ENCODE peak calls at places on chromosomes 1 and 21, in four cellular contexts. One of them, this sample, is unnamed.

GRCh38 chr1:113732802-113733201 is 26.5 kb downstream of the PHTF1 start:
- ATAC-seq in HepG2: no peak
- ATAC-seq in upper lobe of left lung: no peak
- ATAC-seq in K562: peak; percentile 49
- ATAC-seq in this sample: no peak

GRCh38 chr1:65395887-65396612 is 24.4 kb upstream of the LEPR start:
- ATAC-seq in HepG2: no peak
- ATAC-seq in upper lobe of left lung: peak; percentile 75
- ATAC-seq in K562: no peak
- ATAC-seq in this sample: no peak

GRCh38 chr1:112231331-112231730 is 164.7 kb upstream of the CTTNBP2NL start:
- ATAC-seq in K562: no peak
- ATAC-seq in HepG2: no peak
- ATAC-seq in upper lobe of left lung: peak; percentile 19
- ATAC-seq in this sample: no peak

GRCh38 chr1:151820940-151821339 is 10.7 kb downstream of the RORC start:
- ATAC-seq in K562: no peak
- ATAC-seq in upper lobe of left lung: no peak
- ATAC-seq in HepG2: no peak
- ATAC-seq in this sample: no peak

GRCh38 chr21:38797470-38797869 is 8.3 kb upstream of the ETS2 start:
- ATAC-seq in upper lobe of left lung: peak; percentile 29
- ATAC-seq in K562: peak; percentile 82
- ATAC-seq in HepG2: peak; percentile 92
- ATAC-seq in this sample: no peak

GRCh38 chr1:63012339-63012738 is 228.4 kb downstream of the ATG4C start:
- ATAC-seq in HepG2: no peak
- ATAC-seq in upper lobe of left lung: no peak
- ATAC-seq in K562: no peak
- ATAC-seq in this sample: peak; percentile 84

GRCh38 chr1:75795703-75796193 is 934 bp upstream of the MSH4 start:
- ATAC-seq in upper lobe of left lung: no peak
- ATAC-seq in K562: peak; percentile 13
- ATAC-seq in HepG2: no peak
- ATAC-seq in this sample: no peak

GRCh38 chr1:163170975-163171676 is 31.6 kb downstream of the RGS5 start:
- ATAC-seq in K562: peak; percentile 63
- ATAC-seq in HepG2: peak; percentile 82
- ATAC-seq in upper lobe of left lung: no peak
- ATAC-seq in this sample: peak; percentile 27

GRCh38 chr1:27388337-27389005 is 4.0 kb upstream of the GPR3 start:
- ATAC-seq in K562: peak; percentile 36
- ATAC-seq in HepG2: peak; percentile 10
- ATAC-seq in upper lobe of left lung: peak; percentile 41
- ATAC-seq in this sample: no peak

GRCh38 chr1:12081648-12082396 is 18.7 kb downstream of the TNFRSF8 start:
- ATAC-seq in K562: peak; percentile 81
- ATAC-seq in HepG2: no peak
- ATAC-seq in upper lobe of left lung: no peak
- ATAC-seq in this sample: no peak

GRCh38 chr1:116182019-116182714 is 71.0 kb downstream of the MAB21L3 start:
- ATAC-seq in upper lobe of left lung: no peak
- ATAC-seq in K562: no peak
- ATAC-seq in HepG2: no peak
- ATAC-seq in this sample: no peak

GRCh38 chr21:16517380-16517779 is 787.6 kb downstream of the USP25 start:
- ATAC-seq in HepG2: no peak
- ATAC-seq in K562: no peak
- ATAC-seq in upper lobe of left lung: no peak
- ATAC-seq in this sample: peak; percentile 84

GRCh38 chr21:26457817-26458216 is 115.3 kb downstream of the CYYR1 start:
- ATAC-seq in HepG2: no peak
- ATAC-seq in upper lobe of left lung: no peak
- ATAC-seq in K562: no peak
- ATAC-seq in this sample: peak; percentile 69

GRCh38 chr1:150931773-150932172 is 5.6 kb downstream of the SETDB1 start:
- ATAC-seq in K562: no peak
- ATAC-seq in upper lobe of left lung: no peak
- ATAC-seq in HepG2: no peak
- ATAC-seq in this sample: no peak

GRCh38 chr21:34520769-34521508 is 8.9 kb upstream of the KCNE1 start:
- ATAC-seq in K562: peak; percentile 42
- ATAC-seq in HepG2: no peak
- ATAC-seq in upper lobe of left lung: no peak
- ATAC-seq in this sample: peak; percentile 45

GRCh38 chr1:199403421-199404116 is 623.9 kb upstream of the NR5A2 start:
- ATAC-seq in HepG2: no peak
- ATAC-seq in K562: no peak
- ATAC-seq in upper lobe of left lung: no peak
- ATAC-seq in this sample: no peak

GRCh38 chr1:202176949-202177927 is 16.4 kb upstream of the LGR6 start:
- ATAC-seq in HepG2: peak; percentile 55
- ATAC-seq in K562: peak; percentile 30
- ATAC-seq in upper lobe of left lung: no peak
- ATAC-seq in this sample: no peak

GRCh38 chr1:89706700-89707012 is 73.7 kb downstream of the LRRC8C start:
- ATAC-seq in HepG2: no peak
- ATAC-seq in upper lobe of left lung: no peak
- ATAC-seq in K562: no peak
- ATAC-seq in this sample: no peak

GRCh38 chr1:17084787-17085186 is 31.0 kb upstream of the SDHB start:
- ATAC-seq in upper lobe of left lung: no peak
- ATAC-seq in K562: peak; percentile 29
- ATAC-seq in HepG2: no peak
- ATAC-seq in this sample: no peak

GRCh38 chr1:154557939-154558609 is 388 bp downstream of the UBE2Q1 start:
- ATAC-seq in K562: peak; percentile 6
- ATAC-seq in upper lobe of left lung: no peak
- ATAC-seq in HepG2: no peak
- ATAC-seq in this sample: peak; percentile 6

GRCh38 chr1:20443703-20444587 is 42.1 kb downstream of the CAMK2N1 start:
- ATAC-seq in upper lobe of left lung: peak; percentile 34
- ATAC-seq in HepG2: peak; percentile 62
- ATAC-seq in K562: no peak
- ATAC-seq in this sample: no peak

GRCh38 chr1:167515461-167515860 is 2.9 kb downstream of the CD247 start:
- ATAC-seq in K562: no peak
- ATAC-seq in upper lobe of left lung: no peak
- ATAC-seq in HepG2: no peak
- ATAC-seq in this sample: no peak

GRCh38 chr1:37765937-37766664 is 1.2 kb upstream of the EPHA10 start:
- ATAC-seq in HepG2: peak; percentile 35
- ATAC-seq in upper lobe of left lung: no peak
- ATAC-seq in K562: peak; percentile 85
- ATAC-seq in this sample: no peak

GRCh38 chr1:214327519-214327918 is 46.6 kb downstream of the SMYD2 start:
- ATAC-seq in K562: no peak
- ATAC-seq in HepG2: no peak
- ATAC-seq in upper lobe of left lung: no peak
- ATAC-seq in this sample: no peak

GRCh38 chr1:76955652-76956051 is 88.4 kb downstream of the ST6GALNAC5 start:
- ATAC-seq in K562: no peak
- ATAC-seq in HepG2: no peak
- ATAC-seq in upper lobe of left lung: no peak
- ATAC-seq in this sample: no peak

GRCh38 chr1:41498809-41499208 is 14.3 kb upstream of the EDN2 start:
- ATAC-seq in HepG2: no peak
- ATAC-seq in upper lobe of left lung: peak; percentile 15
- ATAC-seq in K562: no peak
- ATAC-seq in this sample: peak; percentile 9

GRCh38 chr1:181704556-181704955 is 221.2 kb downstream of the CACNA1E start:
- ATAC-seq in upper lobe of left lung: no peak
- ATAC-seq in K562: no peak
- ATAC-seq in HepG2: no peak
- ATAC-seq in this sample: no peak

GRCh38 chr1:23793018-23793781 is 2.3 kb downstream of the LYPLA2 start:
- ATAC-seq in upper lobe of left lung: peak; percentile 52
- ATAC-seq in K562: peak; percentile 12
- ATAC-seq in HepG2: no peak
- ATAC-seq in this sample: no peak

GRCh38 chr21:43611598-43612369 is 47.5 kb downstream of the HSF2BP start:
- ATAC-seq in HepG2: peak; percentile 91
- ATAC-seq in upper lobe of left lung: peak; percentile 83
- ATAC-seq in K562: peak; percentile 99
- ATAC-seq in this sample: peak; percentile 88

GRCh38 chr21:16181024-16181423 is 451.2 kb downstream of the USP25 start:
- ATAC-seq in HepG2: no peak
- ATAC-seq in K562: no peak
- ATAC-seq in upper lobe of left lung: no peak
- ATAC-seq in this sample: peak; percentile 86

GRCh38 chr1:204994086-204994862 is 48.7 kb upstream of the CNTN2 start:
- ATAC-seq in K562: no peak
- ATAC-seq in upper lobe of left lung: no peak
- ATAC-seq in HepG2: no peak
- ATAC-seq in this sample: no peak

GRCh38 chr1:222991908-222992307 is 151.1 kb downstream of the TLR5 start:
- ATAC-seq in K562: no peak
- ATAC-seq in upper lobe of left lung: no peak
- ATAC-seq in HepG2: no peak
- ATAC-seq in this sample: no peak

GRCh38 chr1:222995230-222995580 is 147.8 kb downstream of the TLR5 start:
- ATAC-seq in upper lobe of left lung: no peak
- ATAC-seq in HepG2: no peak
- ATAC-seq in K562: no peak
- ATAC-seq in this sample: no peak

GRCh38 chr1:222996307-222996983 is 146.6 kb downstream of the TLR5 start:
- ATAC-seq in upper lobe of left lung: no peak
- ATAC-seq in K562: no peak
- ATAC-seq in HepG2: no peak
- ATAC-seq in this sample: no peak

GRCh38 chr1:222995620-222996306 is 147.3 kb downstream of the TLR5 start:
- ATAC-seq in upper lobe of left lung: no peak
- ATAC-seq in HepG2: no peak
- ATAC-seq in K562: no peak
- ATAC-seq in this sample: no peak

GRCh38 chr1:222994506-222995229 is 148.4 kb downstream of the TLR5 start:
- ATAC-seq in HepG2: no peak
- ATAC-seq in K562: no peak
- ATAC-seq in upper lobe of left lung: no peak
- ATAC-seq in this sample: no peak
- TF ChIP-seq EP300 in HepG2: no peak
- TF ChIP-seq EP300 in K562: no peak
- TF ChIP-seq EP300 in upper lobe of left lung: no peak
- TF ChIP-seq EP300 in this sample: no peak

DNA sequence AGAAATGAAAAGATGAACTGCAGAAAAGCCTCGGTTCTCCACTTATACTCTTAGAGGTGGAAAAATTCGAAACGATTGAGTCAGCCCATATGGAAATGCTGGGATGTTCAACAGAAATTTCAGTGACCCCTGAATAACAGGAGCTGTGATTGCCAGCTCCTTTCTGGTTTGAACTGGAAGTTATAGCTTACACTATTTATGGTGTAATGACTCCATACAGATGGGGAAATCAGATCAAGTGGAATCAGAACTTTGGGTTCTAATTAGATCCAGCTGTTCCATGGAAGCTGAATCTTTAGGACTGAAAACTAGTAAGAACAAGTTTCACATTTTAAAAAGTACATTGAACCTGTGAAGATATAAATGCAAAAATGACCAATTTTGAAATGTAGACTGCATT is 569.3 kb upstream of the ZRANB2 start:
- ATAC-seq in HepG2: no peak
- ATAC-seq in upper lobe of left lung: no peak
- ATAC-seq in K562: no peak
- ATAC-seq in this sample: no peak
- TF ChIP-seq POLR2AphosphoS5 in HepG2: no peak
- TF ChIP-seq POLR2AphosphoS5 in upper lobe of left lung: no peak
- TF ChIP-seq POLR2AphosphoS5 in K562: no peak
- TF ChIP-seq POLR2AphosphoS5 in this sample: no peak

DNA sequence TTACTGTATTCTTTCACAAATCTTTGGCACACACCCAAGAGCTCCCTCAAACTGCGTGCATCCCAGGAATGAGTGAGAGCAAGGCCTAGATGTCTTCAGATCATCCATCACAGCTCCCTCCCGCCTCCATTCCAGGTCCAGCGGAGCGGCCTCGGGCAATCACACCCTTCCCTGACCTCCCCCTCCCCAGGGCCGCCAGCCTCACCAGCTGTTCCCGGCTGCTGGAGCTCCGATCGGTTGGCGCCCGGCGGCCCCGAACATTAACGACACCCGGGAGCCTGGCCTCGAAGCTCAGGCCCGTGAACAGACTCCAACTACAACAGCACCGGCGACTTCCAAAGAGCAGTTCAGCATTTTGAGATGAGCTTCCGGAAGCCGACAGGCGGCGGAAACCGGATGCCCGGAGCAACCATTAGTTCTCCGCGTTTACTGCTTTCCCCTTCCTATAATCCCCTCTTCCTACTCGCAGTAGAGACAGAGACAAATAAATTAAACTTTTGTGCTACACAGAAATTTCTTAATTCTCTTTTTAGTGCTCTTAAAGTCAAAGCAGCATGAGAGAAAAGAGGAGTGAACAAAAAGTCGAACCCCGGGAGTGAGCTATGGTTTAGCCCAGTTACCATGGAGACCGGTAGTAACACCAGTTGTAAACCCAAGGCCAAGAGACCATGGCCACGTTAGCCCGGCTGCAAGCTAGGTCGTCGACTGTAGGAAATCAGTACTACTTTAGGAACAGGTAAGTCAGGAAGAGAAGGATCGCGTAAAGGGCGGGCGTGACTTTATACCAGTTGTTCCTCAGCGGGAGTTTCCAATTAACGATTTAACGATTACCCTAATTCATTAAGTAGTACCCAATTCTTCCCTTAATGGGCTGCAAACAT is at the start of the genes GPATCH2 and SPATA17:
- ATAC-seq in HepG2: peak; percentile 97
- ATAC-seq in K562: peak; percentile 65
- ATAC-seq in upper lobe of left lung: peak; percentile 95
- ATAC-seq in this sample: peak; percentile 95
- TF ChIP-seq EP300 in HepG2: no peak
- TF ChIP-seq EP300 in K562: no peak
- TF ChIP-seq EP300 in upper lobe of left lung: no peak
- TF ChIP-seq EP300 in this sample: no peak

GRCh38 chr1:172907834-172908326 is 142.9 kb downstream of the TNFSF18 start:
- ATAC-seq in upper lobe of left lung: no peak
- ATAC-seq in HepG2: no peak
- ATAC-seq in K562: no peak
- ATAC-seq in this sample: no peak

GRCh38 chr1:172906778-172907592 is 143.8 kb downstream of the TNFSF18 start:
- ATAC-seq in upper lobe of left lung: no peak
- ATAC-seq in HepG2: no peak
- ATAC-seq in K562: peak; percentile 86
- ATAC-seq in this sample: no peak

GRCh38 chr1:172912765-172913260 is 137.9 kb downstream of the TNFSF18 start:
- ATAC-seq in K562: no peak
- ATAC-seq in upper lobe of left lung: no peak
- ATAC-seq in HepG2: no peak
- ATAC-seq in this sample: no peak

GRCh38 chr1:172905452-172905851 is 145.3 kb downstream of the TNFSF18 start:
- ATAC-seq in upper lobe of left lung: no peak
- ATAC-seq in K562: no peak
- ATAC-seq in HepG2: no peak
- ATAC-seq in this sample: no peak

GRCh38 chr1:172909606-172910326 is 141.0 kb downstream of the TNFSF18 start:
- ATAC-seq in HepG2: no peak
- ATAC-seq in upper lobe of left lung: no peak
- ATAC-seq in K562: peak; percentile 90
- ATAC-seq in this sample: no peak
- TF ChIP-seq POLR2AphosphoS5 in HepG2: no peak
- TF ChIP-seq POLR2AphosphoS5 in upper lobe of left lung: no peak
- TF ChIP-seq POLR2AphosphoS5 in K562: no peak
- TF ChIP-seq POLR2AphosphoS5 in this sample: no peak

This sample was measured in gastroesophageal sphincter.